ENCODE peak calls at places on chromosomes 4 and X, in ten cellular contexts. G is substantia nigra; L is EL; Z is stimulated activated naive B cell treated with anti-CD40 and anti-IgM and Interleukin-4, amounts not matched to agents 10 μg/mL and 1 μg/mL and 100 μg/mL, for 72 hours; W is COR-L47; D is epithelial cell of esophagus; P is HT1080; S is occipital lobe; M is heart left ventricle; O is NCI-H69. Q is an unnamed sample.

GRCh38 chr4:964346-965025 is 8.9 kb downstream of the DGKQ start:
- DNase-seq in L (no peak), S (no peak), M (peak), O (no peak), Z (no peak), D (no peak), P (no peak), W (no peak), G (no peak), Q (no peak)

GRCh38 chr4:70678383-70678999 is 9.8 kb upstream of the UTP3 start:
- DNase-seq in Z (peak), L (no peak), W (no peak), O (no peak), G (no peak), S (no peak), D (no peak), M (no peak), P (no peak), Q (no peak)

GRCh38 chrX:124383367-124383766 is 37.0 kb downstream of the SH2D1A start:
- DNase-seq in W (no peak), O (no peak), L (no peak), D (no peak), Z (no peak), G (no peak), S (no peak), P (no peak), M (no peak), Q (no peak)

GRCh38 chr4:173752610-173753009 is 222.6 kb upstream of the HAND2 start:
- DNase-seq in W (peak), G (no peak), Z (no peak), P (peak), M (no peak), L (peak), S (no peak), O (peak), D (peak), Q (peak)

GRCh38 chr4:177938226-177938625 is 496.0 kb upstream of the AGA start:
- DNase-seq in D (peak), O (no peak), S (no peak), G (no peak), W (no peak), L (no peak), Z (no peak), P (no peak), M (no peak), Q (no peak)

GRCh38 chrX:71640002-71640401 is 21.7 kb upstream of the CXCR3 start:
- DNase-seq in Z (no peak), L (no peak), P (no peak), O (no peak), M (no peak), S (no peak), W (no peak), D (no peak), G (no peak), Q (no peak)

GRCh38 chrX:20361890-20362262 is 95.2 kb upstream of the RPS6KA3 start:
- DNase-seq in M (no peak), D (peak), G (no peak), P (no peak), L (peak), S (no peak), Z (no peak), W (no peak), O (peak), Q (peak)

GRCh38 chrX:71067079-71067478 is 1.1 kb downstream of the SNX12 start:
- DNase-seq in L (no peak), S (no peak), Z (no peak), P (no peak), D (no peak), W (no peak), M (no peak), G (no peak), O (no peak), Q (no peak)

GRCh38 chr4:153748378-153748777 is 11.4 kb downstream of the RNF175 start:
- DNase-seq in W (no peak), L (peak), O (no peak), S (peak), Z (no peak), G (no peak), D (peak), M (no peak), P (peak), Q (no peak)

GRCh38 chrX:151973851-151974335 is 583 bp downstream of the GABRE start:
- DNase-seq in S (no peak), L (peak), G (no peak), D (peak), Z (no peak), W (no peak), O (no peak), M (peak), P (peak), Q (no peak)

GRCh38 chr4:75916091-75916661 is 13.9 kb upstream of the PPEF2 start:
- DNase-seq in S (no peak), P (peak), L (peak), D (peak), W (no peak), O (peak), M (no peak), Z (no peak), G (no peak), Q (peak)

GRCh38 chr4:101367201-101367600 is 19.9 kb upstream of the PPP3CA start:
- DNase-seq in O (no peak), D (peak), W (no peak), Z (no peak), M (no peak), G (no peak), P (peak), S (no peak), L (peak), Q (no peak)

GRCh38 chrX:102599950-102600579 is 750 bp downstream of the ARMCX5 start:
- DNase-seq in M (no peak), G (no peak), D (peak), P (peak), O (peak), S (no peak), L (peak), W (no peak), Z (no peak), Q (no peak)